ENCODE peak calls at places on chromosomes 4 and X, in nine cellular contexts. Q is Ammon's horn; B is Right ventricle myocardium inferior; S is kidney epithelial cell; M is uterus; O is HEK293T; Y is KG1; X is AG09309; U is stimulated activated CD4-positive, alpha-beta T cell treated with anti-CD3 and anti-CD28 coated beads, Interleukin-1b, Interleukin-23, amount 100 ng/mL, for 1 hour. L is an unnamed sample.

GRCh38 chrX:65528705-65529340 is 5.8 kb downstream of the LAS1L start:
- DNase-seq in Q (peak), B (no peak), S (no peak), M (peak), O (peak), Y (peak), X (no peak), U (peak), L (no peak)

GRCh38 chrX:11143931-11144678 is 33.0 kb downstream of the HCCS start:
- DNase-seq in Q (peak), B (no peak), S (peak), M (peak), O (peak), Y (peak), X (peak), U (no peak), L (no peak)

GRCh38 chr4:152735302-152735917 is 44.1 kb downstream of the TIGD4 start:
- DNase-seq in Q (no peak), B (no peak), S (no peak), M (no peak), O (peak), Y (no peak), X (no peak), U (no peak), L (no peak)

GRCh38 chrX:14670819-14671218 is 141.5 kb downstream of the GLRA2 start:
- DNase-seq in Q (no peak), B (no peak), S (no peak), M (no peak), O (no peak), Y (no peak), X (no peak), U (no peak), L (no peak)

GRCh38 chr4:152117501-152117900 is 356.7 kb upstream of the GATB start:
- DNase-seq in Q (no peak), B (no peak), S (no peak), M (no peak), O (no peak), Y (no peak), X (no peak), U (no peak), L (no peak)

GRCh38 chrX:19791562-19791961 is 95.8 kb downstream of the SH3KBP1 start:
- DNase-seq in Q (no peak), B (no peak), S (no peak), M (no peak), O (no peak), Y (no peak), X (peak), U (no peak), L (no peak)

GRCh38 chr4:137755033-137755471 is 222.8 kb upstream of the PCDH18 start:
- DNase-seq in Q (no peak), B (no peak), S (peak), M (no peak), O (no peak), Y (no peak), X (peak), U (no peak), L (no peak)

GRCh38 chr4:84673475-84674230 is 90.7 kb downstream of the CDS1 start:
- DNase-seq in Q (no peak), B (no peak), S (peak), M (no peak), O (no peak), Y (no peak), X (peak), U (no peak), L (no peak)

GRCh38 chrX:2351999-2352995 is 148.5 kb downstream of the DHRSX start:
- DNase-seq in Q (no peak), B (no peak), S (peak), M (no peak), O (no peak), Y (no peak), X (peak), U (no peak), L (no peak)

GRCh38 chr4:74934016-74934821 is 1.3 kb downstream of the PARM1 start:
- DNase-seq in Q (peak), B (no peak), S (no peak), M (peak), O (peak), Y (no peak), X (no peak), U (no peak), L (no peak)

GRCh38 chr4:45199736-45200135 is 473.4 kb upstream of the GNPDA2 start:
- DNase-seq in Q (no peak), B (no peak), S (no peak), M (no peak), O (no peak), Y (no peak), X (no peak), U (no peak), L (no peak)

GRCh38 chrX:16819634-16820033 is 33.4 kb downstream of the TXLNG start:
- DNase-seq in Q (no peak), B (no peak), S (no peak), M (no peak), O (no peak), Y (no peak), X (no peak), U (no peak), L (no peak)

GRCh38 chr4:12118651-12119213 is 690.0 kb upstream of the HS3ST1 start:
- DNase-seq in Q (no peak), B (no peak), S (no peak), M (no peak), O (no peak), Y (peak), X (no peak), U (no peak), L (no peak)

GRCh38 chrX:116276191-116276700 is 105.7 kb downstream of the AGTR2 start:
- DNase-seq in Q (no peak), B (no peak), S (no peak), M (no peak), O (no peak), Y (no peak), X (no peak), U (no peak), L (no peak)

GRCh38 chr4:119652978-119653377 is 24.4 kb upstream of the PDE5A start:
- DNase-seq in Q (no peak), B (no peak), S (no peak), M (no peak), O (no peak), Y (no peak), X (no peak), U (no peak), L (no peak)

GRCh38 chr4:3823496-3824341 is 57.5 kb downstream of the ADRA2C start:
- DNase-seq in Q (peak), B (peak), S (no peak), M (no peak), O (no peak), Y (no peak), X (no peak), U (no peak), L (no peak)

GRCh38 chr4:126604273-126604867 is 1028.4 kb upstream of the INTU start:
- DNase-seq in Q (peak), B (no peak), S (no peak), M (no peak), O (peak), Y (no peak), X (no peak), U (no peak), L (no peak)

L was measured in cortex of kidney.